ENCODE peak calls at places on chromosomes 1 and 21, in six cellular contexts. One of them, this sample, is unnamed.

GRCh38 chr1:167138703-167139102 is 44.8 kb downstream of the STYXL2 start:
- DNase-seq in T47D: no peak
- DNase-seq in C1 segment of cervical spinal cord: no peak
- DNase-seq in GM03348: no peak
- DNase-seq in NCI-H774: no peak
- DNase-seq in iPS-NIHi11: peak; percentile 52
- DNase-seq in this sample: no peak

GRCh38 chr1:61079898-61080336 is 2.4 kb upstream of the NFIA start:
- DNase-seq in NCI-H774: peak; percentile 53
- DNase-seq in T47D: peak; percentile 69
- DNase-seq in GM03348: peak; percentile 75
- DNase-seq in C1 segment of cervical spinal cord: no peak
- DNase-seq in iPS-NIHi11: peak; percentile 65
- DNase-seq in this sample: peak; percentile 76

GRCh38 chr1:211986628-211987254 is 48.6 kb downstream of the INTS7 start:
- DNase-seq in iPS-NIHi11: no peak
- DNase-seq in C1 segment of cervical spinal cord: no peak
- DNase-seq in NCI-H774: no peak
- DNase-seq in GM03348: no peak
- DNase-seq in T47D: no peak
- DNase-seq in this sample: no peak

GRCh38 chr1:173430707-173431662 is 46.1 kb upstream of the PRDX6 start:
- DNase-seq in T47D: peak; percentile 94
- DNase-seq in GM03348: peak; percentile 78
- DNase-seq in NCI-H774: peak; percentile 72
- DNase-seq in iPS-NIHi11: peak; percentile 74
- DNase-seq in C1 segment of cervical spinal cord: no peak
- DNase-seq in this sample: peak; percentile 96

GRCh38 chr1:58883888-58884482 is 100.1 kb upstream of the JUN start:
- DNase-seq in iPS-NIHi11: no peak
- DNase-seq in NCI-H774: no peak
- DNase-seq in C1 segment of cervical spinal cord: no peak
- DNase-seq in T47D: no peak
- DNase-seq in GM03348: no peak
- DNase-seq in this sample: no peak

GRCh38 chr1:205537386-205538018 is 33.0 kb downstream of the CDK18 start:
- DNase-seq in NCI-H774: no peak
- DNase-seq in C1 segment of cervical spinal cord: no peak
- DNase-seq in iPS-NIHi11: no peak
- DNase-seq in T47D: no peak
- DNase-seq in GM03348: peak; percentile 22
- DNase-seq in this sample: no peak

GRCh38 chr1:935751-936231 is 12.1 kb downstream of the SAMD11 start:
- DNase-seq in NCI-H774: no peak
- DNase-seq in T47D: no peak
- DNase-seq in C1 segment of cervical spinal cord: no peak
- DNase-seq in iPS-NIHi11: peak; percentile 72
- DNase-seq in GM03348: no peak
- DNase-seq in this sample: no peak

GRCh38 chr21:39014751-39015150 is 168.5 kb downstream of the PSMG1 start:
- DNase-seq in iPS-NIHi11: no peak
- DNase-seq in NCI-H774: no peak
- DNase-seq in C1 segment of cervical spinal cord: no peak
- DNase-seq in T47D: no peak
- DNase-seq in GM03348: peak; percentile 83
- DNase-seq in this sample: no peak

GRCh38 chr1:224237094-224237881 is 54.2 kb downstream of the DEGS1 start:
- DNase-seq in iPS-NIHi11: no peak
- DNase-seq in NCI-H774: no peak
- DNase-seq in GM03348: no peak
- DNase-seq in T47D: no peak
- DNase-seq in C1 segment of cervical spinal cord: no peak
- DNase-seq in this sample: no peak

GRCh38 chr1:119743776-119744597 is 24.7 kb downstream of the HMGCS2 start:
- DNase-seq in C1 segment of cervical spinal cord: no peak
- DNase-seq in NCI-H774: peak; percentile 58
- DNase-seq in GM03348: peak; percentile 88
- DNase-seq in T47D: peak; percentile 82
- DNase-seq in iPS-NIHi11: peak; percentile 83
- DNase-seq in this sample: peak; percentile 58

GRCh38 chr1:231407537-231408396 is 14.3 kb downstream of the EGLN1 start:
- DNase-seq in NCI-H774: no peak
- DNase-seq in GM03348: peak; percentile 54
- DNase-seq in iPS-NIHi11: no peak
- DNase-seq in C1 segment of cervical spinal cord: no peak
- DNase-seq in T47D: no peak
- DNase-seq in this sample: no peak

GRCh38 chr21:36792505-36792967 is 93.6 kb downstream of the SIM2 start:
- DNase-seq in T47D: no peak
- DNase-seq in C1 segment of cervical spinal cord: no peak
- DNase-seq in NCI-H774: no peak
- DNase-seq in GM03348: no peak
- DNase-seq in iPS-NIHi11: no peak
- DNase-seq in this sample: no peak

GRCh38 chr1:175132456-175132855 is 60.1 kb downstream of the KIAA0040 start:
- DNase-seq in iPS-NIHi11: no peak
- DNase-seq in NCI-H774: no peak
- DNase-seq in GM03348: peak; percentile 80
- DNase-seq in C1 segment of cervical spinal cord: no peak
- DNase-seq in T47D: no peak
- DNase-seq in this sample: no peak

GRCh38 chr1:218377143-218377660 is 32.1 kb downstream of the TGFB2 start:
- DNase-seq in T47D: peak; percentile 69
- DNase-seq in GM03348: peak; percentile 93
- DNase-seq in iPS-NIHi11: no peak
- DNase-seq in NCI-H774: no peak
- DNase-seq in C1 segment of cervical spinal cord: no peak
- DNase-seq in this sample: peak; percentile 95

GRCh38 chr1:6889875-6890480 is 104.7 kb downstream of the CAMTA1 start:
- DNase-seq in NCI-H774: no peak
- DNase-seq in T47D: peak; percentile 65
- DNase-seq in GM03348: peak; percentile 83
- DNase-seq in C1 segment of cervical spinal cord: no peak
- DNase-seq in iPS-NIHi11: peak; percentile 67
- DNase-seq in this sample: peak; percentile 53

GRCh38 chr1:32470991-32471694 is 6.3 kb downstream of the ZBTB8B start:
- DNase-seq in GM03348: peak; percentile 27
- DNase-seq in iPS-NIHi11: no peak
- DNase-seq in C1 segment of cervical spinal cord: no peak
- DNase-seq in T47D: no peak
- DNase-seq in NCI-H774: no peak
- DNase-seq in this sample: no peak

GRCh38 chr21:35428489-35428888 is 379.4 kb upstream of the RUNX1 start:
- DNase-seq in T47D: no peak
- DNase-seq in iPS-NIHi11: peak; percentile 9
- DNase-seq in NCI-H774: no peak
- DNase-seq in GM03348: peak; percentile 67
- DNase-seq in C1 segment of cervical spinal cord: no peak
- DNase-seq in this sample: no peak

GRCh38 chr1:232923739-232924386 is 26.5 kb upstream of the NTPCR start:
- DNase-seq in C1 segment of cervical spinal cord: no peak
- DNase-seq in NCI-H774: no peak
- DNase-seq in GM03348: no peak
- DNase-seq in T47D: no peak
- DNase-seq in iPS-NIHi11: no peak
- DNase-seq in this sample: no peak

GRCh38 chr1:27221098-27221497 is 13.3 kb upstream of the WDTC1 start:
- DNase-seq in C1 segment of cervical spinal cord: no peak
- DNase-seq in GM03348: no peak
- DNase-seq in iPS-NIHi11: no peak
- DNase-seq in NCI-H774: no peak
- DNase-seq in T47D: no peak
- DNase-seq in this sample: no peak